ENCODE peak calls at places on chromosomes 2 and 18, in eight cellular contexts. G is lung; M is RWPE1; L is gastrocnemius medialis; T is adrenal gland; A is CD8-positive, alpha-beta T cell; F is GM13976; C is hepatocyte. V is an unnamed sample.

GRCh38 chr18:63159590-63159989 is 160.0 kb downstream of the BCL2 start:
- DNase-seq in G (no peak), M (no peak), L (no peak), T (no peak), A (no peak), F (no peak), C (no peak), V (no peak)

GRCh38 chr2:113084249-113085000 is 16.7 kb downstream of the IL1F10 start:
- DNase-seq in G (no peak), M (no peak), L (no peak), T (no peak), A (no peak), F (no peak), C (no peak), V (no peak)

GRCh38 chr2:9230881-9231280 is 24.3 kb downstream of the ASAP2 start:
- DNase-seq in G (no peak), M (no peak), L (no peak), T (no peak), A (no peak), F (no peak), C (no peak), V (no peak)

GRCh38 chr2:72920317-72921087 is 3.2 kb downstream of the EMX1 start:
- DNase-seq in G (no peak), M (no peak), L (peak), T (no peak), A (no peak), F (peak), C (peak), V (peak)

GRCh38 chr18:3304832-3305231 is 42.9 kb downstream of the MYL12B start:
- DNase-seq in G (no peak), M (no peak), L (no peak), T (no peak), A (no peak), F (no peak), C (no peak), V (no peak)

GRCh38 chr2:170076189-170076588 is 101.8 kb upstream of the MYO3B start:
- DNase-seq in G (no peak), M (no peak), L (no peak), T (no peak), A (no peak), F (peak), C (no peak), V (peak)

GRCh38 chr2:141557329-141558098 is 573.3 kb downstream of the LRP1B start:
- DNase-seq in G (no peak), M (peak), L (no peak), T (no peak), A (no peak), F (no peak), C (peak), V (no peak)

GRCh38 chr2:25312958-25313710 is 28.6 kb downstream of the DNMT3A start:
- DNase-seq in G (no peak), M (no peak), L (no peak), T (no peak), A (peak), F (no peak), C (no peak), V (no peak)

GRCh38 chr18:25314824-25315223 is 37.1 kb downstream of the ZNF521 start:
- DNase-seq in G (no peak), M (no peak), L (no peak), T (no peak), A (no peak), F (no peak), C (no peak), V (no peak)

GRCh38 chr2:20576598-20577115 is 74.2 kb downstream of the HS1BP3 start:
- DNase-seq in G (no peak), M (no peak), L (no peak), T (no peak), A (no peak), F (peak), C (no peak), V (peak)

GRCh38 chr2:237177986-237178385 is 92.3 kb downstream of the COPS8 start:
- DNase-seq in G (no peak), M (no peak), L (no peak), T (no peak), A (no peak), F (no peak), C (no peak), V (no peak)

GRCh38 chr18:28048612-28049011 is 128.3 kb downstream of the CDH2 start:
- DNase-seq in G (no peak), M (no peak), L (no peak), T (no peak), A (no peak), F (no peak), C (no peak), V (no peak)

GRCh38 chr2:7795358-7796199 is 878.4 kb downstream of the RNF144A start:
- DNase-seq in G (no peak), M (no peak), L (no peak), T (no peak), A (no peak), F (no peak), C (peak), V (no peak)

GRCh38 chr2:149119358-149119757 is 80.9 kb downstream of the LYPD6B start:
- DNase-seq in G (no peak), M (no peak), L (no peak), T (no peak), A (no peak), F (no peak), C (no peak), V (no peak)

GRCh38 chr2:116109471-116109870 is 1667.0 kb downstream of the DPP10 start:
- DNase-seq in G (no peak), M (no peak), L (no peak), T (no peak), A (no peak), F (no peak), C (no peak), V (no peak)

GRCh38 chr18:72530622-72531021 is 13.5 kb downstream of the CBLN2 start:
- DNase-seq in G (no peak), M (no peak), L (no peak), T (no peak), A (no peak), F (no peak), C (no peak), V (no peak)

GRCh38 chr2:113175101-113175628 is 1.4 kb downstream of the PSD4 start:
- DNase-seq in G (no peak), M (no peak), L (no peak), T (no peak), A (peak), F (peak), C (no peak), V (peak)

GRCh38 chr2:97868986-97869721 is 126.6 kb downstream of the TMEM131 start:
- DNase-seq in G (no peak), M (peak), L (peak), T (no peak), A (no peak), F (no peak), C (peak), V (no peak)

DNA sequence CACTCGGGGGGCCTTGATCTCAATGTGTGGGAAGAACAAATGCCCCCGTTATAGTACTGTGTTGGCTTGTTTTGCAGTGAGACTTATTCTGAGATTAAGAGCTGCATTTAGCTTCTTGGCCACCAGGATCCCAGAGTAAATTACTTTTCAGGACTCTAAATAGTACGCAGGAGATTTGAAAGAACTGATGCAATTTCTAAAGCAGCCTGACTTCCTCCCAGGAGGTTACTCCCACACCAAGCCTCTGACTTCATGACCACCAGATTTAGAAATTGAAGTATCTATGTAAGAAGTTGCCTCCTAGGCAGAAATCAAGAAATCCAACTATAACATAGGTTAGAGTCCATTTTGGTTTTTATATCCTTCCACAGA is 67.0 kb downstream of the FEZ2 start:
- DNase-seq in G (no peak), M (no peak), L (no peak), T (no peak), A (no peak), F (peak), C (no peak), V (peak)
- TF ChIP-seq CTCF in G (no peak), M (no peak), L (no peak), T (no peak), A (no peak), F (no peak), C (no peak), V (no peak)

DNA sequence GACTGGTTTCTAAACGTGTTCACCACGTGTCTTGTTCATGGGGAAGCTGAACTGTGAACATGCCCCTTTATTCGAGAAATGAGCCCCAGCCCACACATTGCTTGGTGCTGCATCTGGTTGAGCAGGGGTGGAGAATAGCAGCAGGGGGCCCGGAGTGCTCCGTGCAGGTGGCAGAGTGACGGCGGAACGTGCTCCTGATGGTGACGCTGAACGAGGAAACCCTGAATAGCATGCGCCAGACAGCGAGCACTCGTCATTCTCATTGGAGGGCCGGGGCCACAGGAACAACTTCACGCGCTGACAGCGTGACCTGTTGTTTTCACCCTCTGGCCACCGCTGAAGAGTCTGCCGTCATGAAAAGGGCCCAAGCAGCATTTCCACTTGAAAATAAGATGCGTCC is 125.8 kb upstream of the TPO start:
- DNase-seq in G (no peak), M (no peak), L (no peak), T (no peak), A (no peak), F (no peak), C (no peak), V (no peak)
- TF ChIP-seq CTCF in G (no peak), M (no peak), L (no peak), T (no peak), A (no peak), F (no peak), C (no peak), V (no peak)

DNA sequence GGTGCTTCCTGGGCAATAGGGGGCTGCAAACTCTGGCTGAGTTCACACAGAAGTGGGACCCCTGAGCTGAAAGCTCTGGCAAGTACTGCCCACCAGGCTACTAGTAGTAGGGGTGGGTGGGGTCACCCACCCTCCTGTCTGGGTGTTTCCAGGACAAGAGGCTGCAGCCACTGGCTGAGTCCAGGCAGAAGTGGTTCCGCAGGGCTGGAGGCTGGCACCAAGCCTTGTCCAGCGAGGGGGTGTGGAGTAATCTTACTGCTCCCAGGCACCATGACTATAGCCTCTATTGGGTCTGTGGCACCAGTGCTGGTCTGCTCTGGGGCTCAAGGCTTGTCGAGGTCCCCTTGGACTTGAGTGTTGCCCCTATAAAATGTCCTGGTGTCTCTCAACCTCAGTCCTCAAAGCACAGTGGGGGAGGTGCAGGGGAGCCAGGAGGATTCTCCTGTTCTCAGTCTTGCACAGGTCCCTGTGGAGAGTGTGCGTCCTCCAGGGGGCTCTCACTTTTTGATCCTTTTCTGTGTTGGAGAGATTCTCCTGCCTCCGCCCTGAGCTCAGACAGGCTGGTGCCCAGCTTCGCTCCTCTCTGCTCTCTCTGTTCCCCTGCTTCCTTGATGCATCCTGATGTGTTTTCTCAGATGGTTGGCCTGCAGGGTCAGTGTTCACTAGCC is 48.1 kb downstream of the NUP35 start:
- DNase-seq in G (no peak), M (no peak), L (no peak), T (no peak), A (no peak), F (no peak), C (no peak), V (no peak)
- TF ChIP-seq CTCF in G (no peak), M (no peak), L (no peak), T (no peak), A (no peak), F (no peak), C (no peak), V (no peak)

DNA sequence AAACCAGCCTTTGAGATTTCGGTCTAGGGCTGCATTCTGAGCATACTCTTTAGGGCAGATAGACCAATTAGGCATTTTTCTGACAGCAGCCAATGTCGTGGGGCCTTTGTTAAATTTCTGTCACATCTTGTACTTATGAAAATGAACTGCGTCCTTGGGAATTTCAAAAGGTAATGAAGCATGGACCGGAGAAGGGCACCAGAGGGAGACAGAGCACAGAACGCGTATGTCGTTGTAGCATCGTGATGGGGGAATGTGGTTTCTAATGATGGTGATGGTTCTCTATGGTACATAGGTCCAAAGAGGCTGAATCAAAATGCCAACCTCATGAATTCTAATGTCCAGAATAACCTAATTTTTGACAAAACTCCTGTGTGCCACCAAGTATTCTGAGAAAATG is 483.9 kb upstream of the CRIM1 start:
- DNase-seq in G (no peak), M (no peak), L (no peak), T (no peak), A (no peak), F (no peak), C (no peak), V (no peak)
- TF ChIP-seq CTCF in G (no peak), M (no peak), L (no peak), T (no peak), A (no peak), F (no peak), C (peak), V (no peak)

DNA sequence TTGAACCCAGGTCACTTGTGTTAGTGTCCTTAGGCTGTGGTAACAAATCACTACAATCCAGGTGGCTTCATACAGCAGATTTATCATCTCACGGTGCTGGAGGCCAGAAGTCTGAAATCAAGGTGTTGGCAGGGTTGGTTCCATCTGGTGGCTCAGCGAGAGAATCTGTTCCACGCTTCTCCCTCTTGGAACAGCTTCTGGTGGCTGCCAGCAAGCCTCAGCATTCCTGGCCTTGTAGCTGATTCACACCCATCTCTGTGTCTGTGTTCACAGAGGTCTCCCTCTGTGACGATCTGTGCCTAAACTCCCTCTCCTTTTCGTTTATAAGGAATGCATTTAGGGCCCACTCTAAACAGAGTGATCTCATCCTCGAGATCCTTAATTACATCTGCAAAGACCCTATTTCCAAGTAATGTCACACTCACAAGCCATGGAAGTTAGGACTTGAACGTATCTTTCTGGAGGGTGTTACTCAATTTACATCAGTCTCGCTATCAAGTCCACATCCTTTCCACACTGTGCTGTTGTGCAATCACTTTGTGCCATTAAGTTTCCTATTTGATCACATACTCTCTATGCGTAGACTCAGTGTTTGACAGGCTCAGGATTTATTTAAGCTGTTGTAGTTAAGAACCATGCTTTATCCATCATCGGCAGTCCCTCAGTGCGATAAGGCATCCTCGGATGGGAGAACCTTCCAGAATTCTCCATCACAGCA is 164.4 kb downstream of the SOCS6 start:
- DNase-seq in G (no peak), M (no peak), L (no peak), T (no peak), A (no peak), F (no peak), C (no peak), V (no peak)
- TF ChIP-seq CTCF in G (no peak), M (no peak), L (no peak), T (no peak), A (no peak), F (no peak), C (no peak), V (no peak)

DNA sequence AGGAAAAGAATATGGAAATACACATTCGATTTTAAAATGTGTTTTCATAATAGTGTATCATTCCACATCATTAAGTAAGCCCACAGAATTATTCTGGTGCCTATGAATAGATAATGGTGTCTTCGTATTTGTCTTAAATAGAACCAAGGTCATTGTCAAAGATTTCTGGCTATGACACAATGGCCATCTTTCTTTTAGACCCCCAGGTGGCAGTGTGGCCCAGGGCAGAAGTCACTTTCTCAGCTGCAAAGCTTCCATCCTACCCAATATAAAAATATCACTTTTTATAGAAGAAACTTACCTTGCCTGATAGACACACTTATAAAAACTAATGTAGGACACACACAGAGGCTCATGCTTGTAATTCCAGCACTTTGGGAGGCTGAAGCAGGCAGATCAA is 57.5 kb downstream of the ZRANB3 start:
- DNase-seq in G (no peak), M (peak), L (peak), T (no peak), A (peak), F (peak), C (peak), V (peak)
- TF ChIP-seq CTCF in G (peak), M (peak), L (peak), T (peak), A (peak), F (peak), C (peak), V (peak)

V was measured in GM10248.